ENCODE peak calls at places on chromosomes 2 and 18, in four cellular contexts. V is left lung, B is aorta, S is right cardiac atrium. L is an unnamed sample.

GRCh38 chr18:74722237-74722636 is 124.6 kb downstream of the ZNF407 start:
- DNase-seq in V (no peak), B (no peak), S (no peak), L (no peak)

GRCh38 chr18:44792456-44793080 is 111.9 kb downstream of the SETBP1 start:
- DNase-seq in V (no peak), B (no peak), S (no peak), L (no peak)

GRCh38 chr2:219418155-219418569 is at the start of gene DES:
- DNase-seq in V (no peak), B (peak), S (peak), L (no peak)

GRCh38 chr2:217886720-217887309 is 116.0 kb downstream of the TNS1 start:
- DNase-seq in V (peak), B (peak), S (peak), L (no peak)

GRCh38 chr2:218813771-218814460 is 17.7 kb downstream of the PRKAG3 start:
- DNase-seq in V (no peak), B (no peak), S (peak), L (no peak)

GRCh38 chr18:55833543-55833942 is 245.6 kb upstream of the TCF4 start:
- DNase-seq in V (no peak), B (no peak), S (no peak), L (no peak)

GRCh38 chr2:27071990-27072830 is 756 bp upstream of the OST4 start:
- DNase-seq in V (peak), B (peak), S (peak), L (no peak)

GRCh38 chr2:16030206-16031054 is 90.1 kb downstream of the MYCN start:
- DNase-seq in V (no peak), B (no peak), S (no peak), L (no peak)

GRCh38 chr2:231549446-231550239 is 19.4 kb upstream of the NMUR1 start:
- DNase-seq in V (no peak), B (no peak), S (no peak), L (no peak)

GRCh38 chr2:230953843-230954242 is 28.8 kb upstream of the GPR55 start:
- DNase-seq in V (no peak), B (no peak), S (no peak), L (no peak)

GRCh38 chr2:40896358-40896757 is 444.5 kb upstream of the SLC8A1 start:
- DNase-seq in V (no peak), B (no peak), S (no peak), L (no peak)

GRCh38 chr2:30147196-30147714 is 448 bp downstream of the YPEL5 start:
- DNase-seq in V (no peak), B (no peak), S (no peak), L (no peak)

GRCh38 chr2:236667526-236667925 is 97.9 kb downstream of the ACKR3 start:
- DNase-seq in V (no peak), B (no peak), S (no peak), L (peak)

GRCh38 chr2:30233142-30233961 is 2.0 kb downstream of the LBH start:
- DNase-seq in V (no peak), B (no peak), S (no peak), L (peak)

GRCh38 chr2:216710531-216711282 is 15.4 kb upstream of the IGFBP5 start:
- DNase-seq in V (peak), B (peak), S (peak), L (no peak)

GRCh38 chr2:226796840-226797288 is 2.8 kb downstream of the IRS1 start:
- DNase-seq in V (peak), B (no peak), S (peak), L (peak)

GRCh38 chr2:27954771-27955384 is 64.3 kb downstream of the BABAM2 start:
- DNase-seq in V (peak), B (no peak), S (peak), L (peak)

GRCh38 chr18:50853863-50854271 is 25.1 kb upstream of the ME2 start:
- DNase-seq in V (peak), B (no peak), S (peak), L (no peak)

GRCh38 chr2:241007880-241008710 is 9.7 kb downstream of the SNED1 start:
- DNase-seq in V (no peak), B (peak), S (peak), L (no peak)

GRCh38 chr2:120434487-120434886 is 88.6 kb downstream of the INHBB start:
- DNase-seq in V (no peak), B (no peak), S (no peak), L (peak)

GRCh38 chr2:42714686-42715085 is 49.2 kb downstream of the OXER1 start:
- DNase-seq in V (no peak), B (no peak), S (no peak), L (no peak)

GRCh38 chr2:112147796-112148195 is 9.6 kb downstream of the FBLN7 start:
- DNase-seq in V (no peak), B (peak), S (peak), L (peak)

GRCh38 chr18:75377258-75377657 is 50.2 kb downstream of the SMIM21 start:
- DNase-seq in V (no peak), B (no peak), S (no peak), L (no peak)

GRCh38 chr18:48039769-48040215 is 109.3 kb upstream of the SMAD2 start:
- DNase-seq in V (no peak), B (peak), S (no peak), L (peak)

GRCh38 chr2:215914067-215914776 is 99.1 kb downstream of the MREG start:
- DNase-seq in V (no peak), B (no peak), S (no peak), L (no peak)

GRCh38 chr18:36593001-36593400 is 235.8 kb downstream of the TPGS2 start:
- DNase-seq in V (no peak), B (no peak), S (no peak), L (no peak)

GRCh38 chr2:201450910-201451329 is 338 bp downstream of the TRAK2 start:
- DNase-seq in V (no peak), B (no peak), S (no peak), L (no peak)

GRCh38 chr2:69689466-69689865 is 45.9 kb upstream of the AAK1 start:
- DNase-seq in V (no peak), B (no peak), S (no peak), L (no peak)

GRCh38 chr2:217989221-217989948 is 13.4 kb downstream of the TNS1 start:
- DNase-seq in V (peak), B (peak), S (peak), L (no peak)

GRCh38 chr2:180520206-180520605 is 460.2 kb upstream of the UBE2E3 start:
- DNase-seq in V (no peak), B (no peak), S (no peak), L (no peak)

GRCh38 chr2:10157293-10157692 is 34.8 kb downstream of the RRM2 start:
- DNase-seq in V (no peak), B (no peak), S (no peak), L (no peak)

GRCh38 chr2:23268467-23269263 is 116.3 kb upstream of the KLHL29 start:
- DNase-seq in V (no peak), B (no peak), S (no peak), L (no peak)

GRCh38 chr2:45816273-45816672 is 164.8 kb downstream of the PRKCE start:
- DNase-seq in V (no peak), B (no peak), S (peak), L (no peak)

GRCh38 chr2:145769053-145769716 is 1249.3 kb upstream of the ZEB2 start:
- DNase-seq in V (no peak), B (no peak), S (no peak), L (no peak)

GRCh38 chr2:145765889-145766288 is 1246.0 kb upstream of the ZEB2 start:
- DNase-seq in V (no peak), B (no peak), S (no peak), L (no peak)

GRCh38 chr2:145759228-145759940 is 1239.5 kb upstream of the ZEB2 start:
- DNase-seq in V (no peak), B (no peak), S (no peak), L (no peak)

GRCh38 chr2:145760781-145761649 is 1241.1 kb upstream of the ZEB2 start:
- DNase-seq in V (no peak), B (no peak), S (peak), L (no peak)

GRCh38 chr2:145764631-145765030 is 1244.7 kb upstream of the ZEB2 start:
- DNase-seq in V (no peak), B (no peak), S (peak), L (no peak)
- H3K4me3 ChIP-seq in V (no peak), B (no peak), S (no peak), L (no peak)

GRCh38 chr2:172100080-172101007 is 2.4 kb downstream of the DLX2 start:
- DNase-seq in V (no peak), B (peak), S (peak), L (no peak)

GRCh38 chr2:172098287-172098649 is 4.4 kb downstream of the DLX2 start:
- DNase-seq in V (no peak), B (no peak), S (no peak), L (no peak)

GRCh38 chr2:172099472-172100079 is 3.1 kb downstream of the DLX2 start:
- DNase-seq in V (no peak), B (no peak), S (no peak), L (no peak)

GRCh38 chr2:172097557-172098131 is 5.1 kb downstream of the DLX2 start:
- DNase-seq in V (no peak), B (no peak), S (no peak), L (no peak)

DNA sequence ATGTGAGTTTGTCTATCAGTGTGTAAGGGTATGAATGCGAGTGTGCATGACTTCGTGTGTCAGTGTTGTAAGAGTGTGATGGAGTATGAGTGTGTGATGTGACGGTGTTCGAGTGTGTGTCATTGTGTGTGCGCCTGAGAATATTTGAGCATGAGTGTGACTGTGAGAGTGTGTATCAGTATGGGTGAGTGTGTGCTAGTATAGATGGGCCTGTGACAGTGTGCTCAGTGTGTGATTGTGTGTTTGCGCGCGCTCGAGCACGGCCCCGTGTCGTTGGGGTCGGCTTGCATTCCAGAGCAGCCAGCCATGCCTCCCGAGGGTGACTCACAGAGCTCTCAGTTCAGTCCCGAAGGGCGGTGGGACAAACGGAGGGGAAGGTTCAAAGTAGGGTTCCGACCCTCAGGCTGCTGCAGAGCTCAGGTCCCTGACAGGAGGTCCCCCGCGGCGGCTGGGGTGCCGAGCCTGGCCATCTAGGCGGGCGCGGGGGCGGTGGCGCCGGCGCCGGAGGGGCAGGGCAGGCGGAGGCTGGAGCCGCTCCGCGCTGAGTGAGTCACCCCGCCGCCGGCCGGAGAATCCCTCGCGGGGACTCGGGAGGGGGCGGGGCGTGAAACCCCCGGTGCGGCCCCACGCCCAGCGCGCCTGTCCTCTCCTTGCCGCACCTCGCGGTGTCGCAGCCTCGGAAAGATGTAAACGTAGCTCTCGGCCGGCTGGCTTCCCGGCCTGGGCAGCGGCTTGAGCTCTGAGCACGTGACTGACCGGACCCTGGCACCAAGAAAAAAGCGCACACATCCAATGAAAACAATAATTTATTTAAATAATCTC is 3.8 kb downstream of the DLX2 start:
- DNase-seq in V (no peak), B (peak), S (peak), L (no peak)
- H3K4me3 ChIP-seq in V (peak), B (no peak), S (no peak), L (peak)

GRCh38 chr2:144405313-144405710 is 114.6 kb downstream of the ZEB2 start:
- DNase-seq in V (no peak), B (no peak), S (no peak), L (no peak)
- H3K4me3 ChIP-seq in V (no peak), B (no peak), S (no peak), L (no peak)

GRCh38 chr18:32770181-32770650 is 2.6 kb downstream of the KLHL14 start:
- DNase-seq in V (no peak), B (no peak), S (peak), L (no peak)
- H3K4me3 ChIP-seq in V (no peak), B (peak), S (peak), L (peak)

GRCh38 chr18:63298393-63299015 is 21.1 kb downstream of the BCL2 start:
- DNase-seq in V (no peak), B (no peak), S (no peak), L (no peak)

GRCh38 chr18:63303562-63303961 is 16.0 kb downstream of the BCL2 start:
- DNase-seq in V (no peak), B (no peak), S (no peak), L (no peak)

GRCh38 chr18:63299837-63300787 is 19.5 kb downstream of the BCL2 start:
- DNase-seq in V (no peak), B (no peak), S (no peak), L (no peak)

GRCh38 chr18:63302647-63303405 is 16.7 kb downstream of the BCL2 start:
- DNase-seq in V (no peak), B (no peak), S (no peak), L (no peak)

DNA sequence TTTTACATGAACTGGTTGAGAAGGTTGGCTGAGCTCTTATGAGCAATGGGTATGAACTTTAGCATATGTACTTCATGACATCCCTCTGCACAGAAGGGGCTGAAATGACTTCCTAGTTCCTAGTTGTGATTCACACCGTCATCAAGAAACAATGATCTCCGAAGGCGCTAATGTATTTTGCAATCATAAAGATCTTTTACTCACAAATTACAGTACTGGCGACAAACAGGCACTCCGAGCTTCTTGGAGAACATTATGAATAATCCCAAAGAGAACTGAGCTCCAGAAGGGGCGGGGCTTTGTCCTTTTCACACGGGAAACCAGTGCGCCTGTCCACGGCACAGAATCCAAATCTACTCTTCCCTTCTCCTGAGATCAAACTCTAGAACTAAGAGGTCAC is 18.1 kb downstream of the BCL2 start:
- DNase-seq in V (no peak), B (no peak), S (peak), L (no peak)
- H3K4me3 ChIP-seq in V (no peak), B (no peak), S (no peak), L (no peak)

GRCh38 chr2:74515271-74516069 is 1.2 kb downstream of the TLX2 start:
- DNase-seq in V (no peak), B (no peak), S (peak), L (no peak)

GRCh38 chr2:74513605-74514367 is 464 bp upstream of the TLX2 start:
- DNase-seq in V (no peak), B (peak), S (peak), L (no peak)

GRCh38 chr2:74512744-74513604 is 1.3 kb upstream of the TLX2 start:
- DNase-seq in V (no peak), B (no peak), S (peak), L (no peak)

GRCh38 chr2:74516070-74516633 is 1.9 kb downstream of the TLX2 start:
- DNase-seq in V (peak), B (peak), S (peak), L (peak)

GRCh38 chr2:74514368-74515270 is at the start of gene TLX2:
- DNase-seq in V (no peak), B (no peak), S (peak), L (no peak)
- H3K4me3 ChIP-seq in V (no peak), B (no peak), S (no peak), L (peak)

GRCh38 chr2:238238311-238238765 is 1.5 kb downstream of the HES6 start:
- DNase-seq in V (no peak), B (no peak), S (no peak), L (no peak)

GRCh38 chr2:238237441-238237840 is 2.4 kb downstream of the HES6 start:
- DNase-seq in V (no peak), B (no peak), S (peak), L (peak)

GRCh38 chr2:238239872-238240760 is at the start of gene HES6:
- DNase-seq in V (peak), B (peak), S (peak), L (peak)

GRCh38 chr2:238239552-238239871 is 326 bp downstream of the HES6 start:
- DNase-seq in V (no peak), B (no peak), S (no peak), L (peak)

DNA sequence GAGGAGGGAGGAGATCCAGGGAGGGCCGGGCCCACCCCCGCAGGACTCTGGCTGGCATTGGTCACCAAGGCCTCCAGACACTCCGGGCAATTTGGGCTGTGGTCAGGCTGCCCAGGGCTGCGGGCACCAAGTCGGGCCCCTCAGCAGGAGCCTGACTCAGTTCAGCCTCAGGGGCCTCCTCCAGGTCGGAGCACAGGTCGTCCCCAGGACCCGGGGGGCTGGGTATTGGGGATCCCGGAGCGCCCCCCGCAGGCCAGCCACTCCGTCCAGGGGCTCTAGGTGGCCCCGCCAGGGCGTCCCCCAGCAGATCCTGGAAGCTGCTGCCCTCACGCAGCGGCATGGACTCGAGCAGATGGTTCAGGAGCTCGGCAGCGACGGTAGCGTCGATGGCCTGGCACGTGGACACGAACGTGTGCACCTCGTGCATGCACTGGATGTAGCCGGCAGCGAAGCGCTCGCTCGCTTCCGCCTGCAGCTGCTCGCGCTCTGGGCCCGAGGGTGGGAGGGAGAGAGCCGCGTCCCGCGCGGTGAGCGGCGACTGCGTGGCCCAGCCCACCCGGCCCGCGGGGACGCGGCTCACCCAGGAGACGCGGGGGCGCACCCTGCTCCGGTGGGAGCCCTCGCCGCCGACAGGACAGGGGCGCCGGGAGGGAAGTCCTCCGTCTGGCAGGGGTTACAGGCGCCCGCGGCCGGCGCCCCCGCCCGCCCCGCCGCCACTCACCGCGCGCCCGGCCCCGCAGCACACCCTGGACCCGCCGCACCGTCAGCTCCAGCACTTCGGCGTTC is 879 bp downstream of the HES6 start:
- DNase-seq in V (no peak), B (no peak), S (peak), L (no peak)
- H3K4me3 ChIP-seq in V (no peak), B (peak), S (peak), L (peak)

DNA sequence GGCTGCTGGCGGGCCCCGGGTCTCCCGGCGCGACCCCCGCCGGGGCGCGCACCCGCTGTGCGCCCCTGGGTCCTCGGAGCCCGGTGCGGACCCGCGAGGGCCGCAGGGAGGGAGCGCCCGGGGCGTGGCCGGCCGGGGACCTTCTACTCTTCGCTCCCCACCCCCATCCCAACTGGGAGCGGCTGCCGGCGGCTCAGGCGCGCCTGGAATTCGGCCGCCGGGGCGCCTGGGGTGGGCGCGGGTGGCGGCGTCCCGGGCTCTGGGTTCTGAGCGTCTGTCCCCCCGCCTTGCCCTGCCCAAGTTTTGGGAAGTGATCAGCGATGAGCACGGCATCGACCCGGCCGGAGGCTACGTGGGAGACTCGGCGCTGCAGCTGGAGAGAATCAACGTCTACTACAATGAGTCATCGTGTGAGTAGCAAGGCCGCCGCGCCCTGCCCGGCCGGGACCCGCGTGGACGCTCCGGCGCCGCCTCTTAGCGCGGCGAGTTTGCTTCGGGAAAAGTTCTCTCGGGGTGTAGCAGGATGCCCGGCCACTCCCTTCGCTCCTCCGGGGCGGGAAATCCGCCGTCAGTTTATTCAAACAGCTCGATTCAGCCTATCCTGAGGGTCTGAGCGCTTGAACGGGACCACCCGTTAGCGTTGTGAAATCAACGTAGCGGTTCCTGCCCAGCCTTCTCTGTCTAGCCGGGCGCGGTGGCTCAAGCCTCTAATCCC is 502 bp downstream of the TUBB6 start:
- DNase-seq in V (peak), B (peak), S (peak), L (peak)
- H3K4me3 ChIP-seq in V (peak), B (peak), S (peak), L (peak)

L was measured in suprapubic skin.